ENCODE peak calls at places on chromosomes 1 and 21, in seven cellular contexts. J is heart left ventricle, G is lower lobe of right lung, K is cardiac muscle cell, M is neural progenitor cell, P is colonic mucosa, Z is mucosa of descending colon. Q is an unnamed sample.

GRCh38 chr1:18937539-18937938 is 18.9 kb downstream of the IFFO2 start:
- DNase-seq in K (no peak), G (no peak), P (no peak), J (no peak), M (no peak), Z (no peak), Q (no peak)

GRCh38 chr1:41726899-41727748 is 191.6 kb downstream of the HIVEP3 start:
- DNase-seq in Z (peak; percentile 52), J (peak; percentile 76), P (peak; percentile 38), M (no peak), G (peak; percentile 88), K (no peak), Q (peak; percentile 78)

GRCh38 chr1:222104661-222105392 is 362.9 kb upstream of the DUSP10 start:
- DNase-seq in P (no peak), M (no peak), J (no peak), Z (no peak), K (no peak), G (no peak), Q (no peak)

GRCh38 chr1:52191395-52191965 is 49.6 kb downstream of the ZFYVE9 start:
- DNase-seq in G (no peak), Z (no peak), M (no peak), J (no peak), K (no peak), P (no peak), Q (no peak)

GRCh38 chr1:923991-924618 is 382 bp downstream of the SAMD11 start:
- DNase-seq in Z (no peak), J (no peak), G (no peak), M (no peak), K (peak; percentile 51), P (no peak), Q (no peak)

GRCh38 chr1:221411283-221411682 is 330.6 kb downstream of the DUSP10 start:
- DNase-seq in G (no peak), Z (no peak), J (no peak), M (no peak), P (no peak), K (no peak), Q (no peak)

GRCh38 chr21:39385299-39386145 is 36.6 kb upstream of the HMGN1 start:
- DNase-seq in K (no peak), M (no peak), Z (peak; percentile 92), J (peak; percentile 81), G (peak; percentile 90), P (peak; percentile 90), Q (no peak)

GRCh38 chr1:40949563-40949962 is 29.9 kb upstream of the CTPS1 start:
- DNase-seq in G (no peak), Z (no peak), P (no peak), J (no peak), K (no peak), M (no peak), Q (no peak)

GRCh38 chr1:203099760-203100159 is 13.9 kb upstream of the MYOG start:
- DNase-seq in M (no peak), J (no peak), P (no peak), Z (no peak), K (no peak), G (no peak), Q (peak; percentile 9)

GRCh38 chr1:18302788-18303413 is 177.8 kb upstream of the KLHDC7A start:
- DNase-seq in J (no peak), K (no peak), G (no peak), M (peak; percentile 39), Z (no peak), P (peak; percentile 35), Q (no peak)

GRCh38 chr1:156448134-156448967 is 52.2 kb downstream of the MEF2D start:
- DNase-seq in P (no peak), Z (no peak), K (no peak), M (no peak), J (no peak), G (no peak), Q (no peak)

GRCh38 chr1:200443860-200444259 is 34.0 kb upstream of the ZNF281 start:
- DNase-seq in M (no peak), J (no peak), G (no peak), K (no peak), Z (no peak), P (no peak), Q (no peak)

GRCh38 chr1:204842369-204842768 is 28.3 kb upstream of the NFASC start:
- DNase-seq in J (no peak), Z (no peak), P (no peak), K (no peak), M (no peak), G (no peak), Q (no peak)

GRCh38 chr1:160291248-160292220 is 6.6 kb upstream of the PEX19 start:
- DNase-seq in G (peak; percentile 64), K (peak; percentile 75), M (peak; percentile 66), Z (peak; percentile 43), J (peak; percentile 44), P (peak; percentile 66), Q (peak; percentile 69)

GRCh38 chr1:14780271-14780670 is 181.8 kb downstream of the KAZN start:
- DNase-seq in G (no peak), Z (no peak), P (no peak), J (no peak), M (no peak), K (no peak), Q (no peak)

GRCh38 chr1:118186026-118186425 is 998 bp upstream of the SPAG17 start:
- DNase-seq in G (no peak), K (no peak), J (no peak), P (no peak), Z (no peak), M (peak; percentile 3), Q (no peak)

GRCh38 chr21:45788198-45788597 is 144.7 kb downstream of the PCBP3 start:
- DNase-seq in K (no peak), P (no peak), M (no peak), G (no peak), J (no peak), Z (no peak), Q (no peak)

GRCh38 chr1:56931686-56932085 is 34.1 kb downstream of the C8B start:
- DNase-seq in G (no peak), P (no peak), J (no peak), M (peak; percentile 28), K (no peak), Z (no peak), Q (no peak)

GRCh38 chr1:50967416-50968020 is 2.5 kb upstream of the CDKN2C start:
- DNase-seq in G (no peak), P (no peak), K (no peak), Z (no peak), M (no peak), J (no peak), Q (no peak)

GRCh38 chr1:101039245-101039644 is 13.7 kb upstream of the DPH5 start:
- DNase-seq in Z (no peak), P (no peak), G (no peak), M (no peak), K (no peak), J (no peak), Q (no peak)

GRCh38 chr21:30072496-30072895 is 94.1 kb downstream of the CLDN17 start:
- DNase-seq in Z (peak; percentile 35), M (peak; percentile 64), P (peak; percentile 46), K (peak; percentile 56), G (no peak), J (no peak), Q (no peak)

GRCh38 chr1:23556661-23557470 is 2.4 kb downstream of the ID3 start:
- DNase-seq in G (no peak), Z (peak; percentile 56), J (no peak), P (no peak), M (peak; percentile 25), K (peak; percentile 26), Q (no peak)

GRCh38 chr1:51157411-51157810 is 55.4 kb downstream of the C1orf185 start:
- DNase-seq in K (no peak), J (no peak), M (no peak), G (no peak), Z (no peak), P (no peak), Q (no peak)

GRCh38 chr1:160907976-160908375 is 23.0 kb upstream of the ITLN1 start:
- DNase-seq in Z (no peak), G (no peak), J (peak; percentile 22), M (no peak), K (no peak), P (no peak), Q (no peak)

GRCh38 chr1:201739492-201740085 is 89.4 kb upstream of the IPO9 start:
- DNase-seq in J (peak; percentile 70), G (peak; percentile 70), K (peak; percentile 90), P (peak; percentile 81), Z (peak; percentile 78), M (peak; percentile 82), Q (peak; percentile 79)
- H3K4me3 ChIP-seq in J (peak overlapping the region; percentile 92), G (peak overlapping the region; percentile 76), K (peak overlapping the region; percentile 96), P (peak overlapping the region; percentile 94), Z (peak overlapping the region; percentile 57), M (peak overlapping the region; percentile 72), Q (peak overlapping the region; percentile 74)

GRCh38 chr1:109823543-109824348 is 60.0 kb upstream of the EPS8L3 start:
- DNase-seq in Z (no peak), M (no peak), J (no peak), G (no peak), P (peak; percentile 50), K (peak; percentile 36), Q (peak; percentile 76)
- H3K4me1 ChIP-seq in Z (no peaks in the 10 kb centered on the region), M (peaks cover 3% of the 10 kb centered on the region), J (peaks cover 18% of the 10 kb centered on the region), G (peaks cover 74% of the 10 kb centered on the region), P (no peaks in the 10 kb centered on the region), K (no peaks in the 10 kb centered on the region), Q (peaks cover 68% of the 10 kb centered on the region)

DNA sequence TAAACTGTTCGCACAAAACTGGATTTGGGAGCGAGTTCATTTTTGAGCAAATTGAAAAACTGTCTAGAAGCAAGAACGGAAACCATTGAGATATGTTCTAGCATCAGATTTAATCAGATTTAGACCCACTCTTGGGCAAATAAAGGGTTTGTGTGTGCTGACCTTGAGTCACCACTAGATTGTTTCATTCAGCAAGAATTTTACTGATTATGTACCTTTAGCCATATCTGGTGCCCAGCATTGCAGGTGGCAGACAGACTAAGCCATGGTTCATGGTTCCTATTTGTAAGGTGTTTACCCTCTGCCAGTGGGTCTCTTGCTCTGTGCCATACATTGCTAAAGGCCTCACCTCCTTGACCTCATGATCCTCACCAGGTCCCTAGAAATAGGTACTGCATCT is 1.4 kb downstream of the NUDC start:
- DNase-seq in Z (no peak), K (no peak), P (no peak), M (no peak), G (no peak), J (no peak), Q (no peak)
- H3K4me3 ChIP-seq in Z (no peak overlapping the region), K (peak overlapping the region; percentile 45), P (peak overlapping the region; percentile 92), M (peak overlapping the region; percentile 69), G (peak overlapping the region; percentile 100), J (no peak overlapping the region), Q (no peak overlapping the region)

DNA sequence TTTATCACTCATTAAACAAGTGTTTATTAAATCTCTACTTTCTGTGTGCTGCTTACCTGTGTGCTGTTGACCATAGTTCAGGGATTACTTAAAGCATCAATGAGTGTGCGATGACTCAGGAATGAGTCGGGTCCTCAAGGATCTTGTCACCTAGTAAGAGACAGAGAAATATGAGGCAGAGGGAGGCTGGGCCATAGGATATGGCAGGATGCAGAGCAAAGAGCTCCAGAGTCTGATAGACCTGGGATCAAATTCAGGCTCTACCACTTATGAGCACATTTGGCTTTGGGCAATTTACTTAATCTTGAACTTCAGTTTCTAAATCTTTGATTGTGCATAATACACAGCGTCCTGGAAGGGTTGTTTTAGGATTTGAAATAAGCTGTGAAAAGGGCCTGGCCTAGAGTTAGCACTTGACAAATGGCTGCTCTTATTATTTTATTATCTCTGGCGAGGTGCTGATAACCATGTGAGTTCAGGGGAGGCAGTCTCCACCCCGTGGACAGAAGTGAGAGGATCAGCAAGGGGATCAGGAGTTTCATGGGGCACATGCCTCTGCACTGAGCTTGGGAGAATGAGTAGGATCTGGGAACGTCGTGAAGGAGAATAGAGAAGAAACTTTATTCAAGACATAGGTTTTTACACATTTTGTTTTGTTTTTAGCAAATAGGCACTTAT is 94.5 kb downstream of the ROR1 start:
- DNase-seq in M (no peak), K (no peak), J (no peak), P (no peak), G (no peak), Z (no peak), Q (no peak)
- H3K4me1 ChIP-seq in M (peaks cover 24% of the 10 kb centered on the region), K (peaks cover 64% of the 10 kb centered on the region), J (no peaks in the 10 kb centered on the region), P (no peaks in the 10 kb centered on the region), G (no peaks in the 10 kb centered on the region), Z (no peaks in the 10 kb centered on the region), Q (peaks cover 3% of the 10 kb centered on the region)

Q was measured in right atrium auricular region.